ENCODE peak calls at places on chromosomes 7 and 10, in eight cellular contexts. E is EH; Q is amygdala; M is GM04504; J is activated CD4-positive, alpha-beta T cell treated with anti-CD3 and anti-CD28 coated beads, Interleukin-2, amount 10 ng/mL, durations not matched to agents 7 days and 5 days; P is cardiac muscle cell; L is ACHN; U is stimulated activated CD4-positive, alpha-beta T cell treated with anti-CD3 and anti-CD28 coated beads, Interleukin-12 subunit alpha, Interleukin-12 subunit beta, amount 100 ng/mL, for 4 hours. V is an unnamed sample.

GRCh38 chr10:59674211-59674836 is 35.3 kb downstream of the SLC16A9 start:
- DNase-seq in E (peak), Q (no peak), M (peak), J (no peak), P (peak), L (peak), U (no peak), V (no peak)

GRCh38 chr10:62543566-62543965 is 169.4 kb downstream of the ZNF365 start:
- DNase-seq in E (no peak), Q (no peak), M (no peak), J (no peak), P (peak), L (no peak), U (no peak), V (no peak)

GRCh38 chr10:546971-547590 is 142.4 kb downstream of the DIP2C start:
- DNase-seq in E (peak), Q (no peak), M (no peak), J (no peak), P (peak), L (no peak), U (no peak), V (no peak)

GRCh38 chr7:130013241-130013640 is 37.9 kb downstream of the ZC3HC1 start:
- DNase-seq in E (no peak), Q (no peak), M (no peak), J (no peak), P (no peak), L (no peak), U (no peak), V (no peak)

GRCh38 chr7:28889290-28889689 is 68.8 kb downstream of the TRIL start:
- DNase-seq in E (no peak), Q (no peak), M (no peak), J (no peak), P (no peak), L (no peak), U (no peak), V (no peak)

GRCh38 chr7:142889825-142890224 is 4.3 kb upstream of the TRPV6 start:
- DNase-seq in E (no peak), Q (no peak), M (no peak), J (no peak), P (no peak), L (no peak), U (no peak), V (no peak)

GRCh38 chr7:2785071-2785500 is 59.0 kb downstream of the GNA12 start:
- DNase-seq in E (peak), Q (no peak), M (no peak), J (no peak), P (peak), L (peak), U (no peak), V (no peak)

GRCh38 chr10:514137-514671 is 175.3 kb downstream of the DIP2C start:
- DNase-seq in E (no peak), Q (peak), M (no peak), J (no peak), P (no peak), L (no peak), U (no peak), V (no peak)

GRCh38 chr10:11610151-11610854 is 1.1 kb downstream of the USP6NL start:
- DNase-seq in E (no peak), Q (no peak), M (no peak), J (no peak), P (no peak), L (no peak), U (no peak), V (peak)

GRCh38 chr7:27110977-27111752 is 8.7 kb upstream of the HOXA2 start:
- DNase-seq in E (peak), Q (no peak), M (peak), J (no peak), P (no peak), L (peak), U (no peak), V (no peak)

GRCh38 chr7:51521054-51521453 is 204.4 kb upstream of the COBL start:
- DNase-seq in E (no peak), Q (no peak), M (no peak), J (no peak), P (no peak), L (no peak), U (no peak), V (no peak)

GRCh38 chr10:73877533-73878160 is 3.3 kb upstream of the CAMK2G start:
- DNase-seq in E (no peak), Q (no peak), M (no peak), J (no peak), P (no peak), L (no peak), U (no peak), V (no peak)